ENCODE peak calls at places on chromosomes 1 and 21, in six cellular contexts. H, G, M, L, F and W are unnamed samples.

GRCh38 chr1:65918564-65918963 is 125.9 kb downstream of the PDE4B start:
- DNase-seq in H (no peak), G (no peak), M (no peak), L (no peak), F (no peak), W (no peak)

GRCh38 chr1:177937931-177938330 is 31.9 kb downstream of the SEC16B start:
- DNase-seq in H (no peak), G (no peak), M (no peak), L (no peak), F (no peak), W (no peak)

GRCh38 chr1:100643430-100644196 is 75.9 kb upstream of the VCAM1 start:
- DNase-seq in H (no peak), G (no peak), M (no peak), L (no peak), F (no peak), W (no peak)

GRCh38 chr1:30795026-30795425 is 37.5 kb upstream of the LAPTM5 start:
- DNase-seq in H (no peak), G (peak; percentile 52), M (no peak), L (no peak), F (no peak), W (no peak)

GRCh38 chr1:89633745-89634625 is 1.1 kb downstream of the LRRC8C start:
- DNase-seq in H (peak; percentile 56), G (no peak), M (no peak), L (no peak), F (no peak), W (no peak)

GRCh38 chr1:219668446-219668845 is 55.5 kb upstream of the ZC3H11B start:
- DNase-seq in H (no peak), G (no peak), M (no peak), L (no peak), F (no peak), W (no peak)

GRCh38 chr1:158248122-158248521 is 6.1 kb upstream of the CD1A start:
- DNase-seq in H (no peak), G (no peak), M (peak; percentile 18), L (no peak), F (no peak), W (no peak)

GRCh38 chr1:192763756-192764155 is 45.1 kb upstream of the RGS2 start:
- DNase-seq in H (no peak), G (no peak), M (no peak), L (no peak), F (no peak), W (no peak)

GRCh38 chr1:33358771-33359503 is 38.0 kb upstream of the A3GALT2 start:
- DNase-seq in H (no peak), G (no peak), M (no peak), L (no peak), F (no peak), W (no peak)

GRCh38 chr1:173268261-173268660 is 61.1 kb upstream of the TNFSF4 start:
- DNase-seq in H (no peak), G (no peak), M (no peak), L (no peak), F (no peak), W (no peak)

GRCh38 chr21:33644383-33645074 is 2.2 kb downstream of the ITSN1 start:
- DNase-seq in H (peak; percentile 22), G (no peak), M (no peak), L (no peak), F (peak; percentile 30), W (no peak)

GRCh38 chr1:81876901-81877750 is 76.4 kb downstream of the ADGRL2 start:
- DNase-seq in H (peak; percentile 38), G (no peak), M (no peak), L (no peak), F (no peak), W (no peak)

GRCh38 chr1:197884173-197884572 is 18.3 kb upstream of the C1orf53 start:
- DNase-seq in H (no peak), G (no peak), M (no peak), L (no peak), F (no peak), W (no peak)

GRCh38 chr1:214525535-214526019 is 25.8 kb downstream of the PTPN14 start:
- DNase-seq in H (no peak), G (no peak), M (no peak), L (no peak), F (no peak), W (peak; percentile 77)

GRCh38 chr1:246413430-246413829 is 93.6 kb downstream of the SMYD3 start:
- DNase-seq in H (no peak), G (no peak), M (no peak), L (no peak), F (no peak), W (no peak)

GRCh38 chr21:33309778-33310177 is 15.0 kb upstream of the IFNAR1 start:
- DNase-seq in H (no peak), G (peak; percentile 4), M (no peak), L (no peak), F (no peak), W (no peak)

GRCh38 chr1:10253755-10254154 is 43.4 kb downstream of the KIF1B start:
- DNase-seq in H (no peak), G (peak; percentile 31), M (no peak), L (no peak), F (no peak), W (peak; percentile 3)

GRCh38 chr1:27993241-27993640 is 33.5 kb downstream of the XKR8 start:
- DNase-seq in H (no peak), G (no peak), M (no peak), L (no peak), F (no peak), W (no peak)

GRCh38 chr21:17427157-17427556 is 85.7 kb upstream of the CXADR start:
- DNase-seq in H (no peak), G (no peak), M (no peak), L (no peak), F (no peak), W (no peak)

GRCh38 chr1:216535059-216535458 is 111.8 kb upstream of the USH2A start:
- DNase-seq in H (no peak), G (no peak), M (no peak), L (no peak), F (no peak), W (no peak)

GRCh38 chr1:157472302-157472701 is 80.0 kb downstream of the FCRL5 start:
- DNase-seq in H (no peak), G (no peak), M (no peak), L (no peak), F (no peak), W (no peak)

GRCh38 chr1:205319081-205320018 is 2.2 kb downstream of the NUAK2 start:
- DNase-seq in H (no peak), G (peak; percentile 85), M (peak; percentile 67), L (no peak), F (peak; percentile 58), W (peak; percentile 68)

GRCh38 chr1:229043111-229043510 is 227.8 kb upstream of the RAB4A start:
- DNase-seq in H (no peak), G (no peak), M (no peak), L (no peak), F (no peak), W (no peak)

GRCh38 chr1:99005142-99005491 is 456 bp upstream of the PLPPR5 start:
- DNase-seq in H (peak; percentile 80), G (no peak), M (no peak), L (no peak), F (no peak), W (no peak)

GRCh38 chr21:29638761-29639327 is 301.0 kb downstream of the GRIK1 start:
- DNase-seq in H (no peak), G (no peak), M (no peak), L (no peak), F (no peak), W (no peak)

GRCh38 chr1:63794927-63795326 is 21.1 kb downstream of the ROR1 start:
- DNase-seq in H (peak; percentile 88), G (peak; percentile 75), M (no peak), L (no peak), F (no peak), W (no peak)

DNA sequence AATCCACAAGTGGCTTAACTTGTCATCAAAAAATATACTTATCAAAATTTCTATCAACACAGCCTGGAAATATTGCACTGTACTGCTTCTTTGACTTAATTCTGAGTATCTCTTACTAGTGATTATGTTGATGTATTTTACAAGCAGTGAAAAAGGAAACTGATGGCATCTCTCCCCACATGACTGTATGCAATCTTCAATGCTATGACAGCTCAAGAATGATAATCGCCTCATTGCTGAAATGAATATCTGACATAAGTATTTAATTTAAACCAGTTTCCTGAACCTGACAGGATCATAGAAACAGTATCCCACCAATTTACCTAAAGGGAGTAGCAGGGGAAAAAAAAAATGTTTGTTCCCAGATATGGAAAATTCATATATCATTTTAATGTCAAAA is 79.5 kb downstream of the DPYD start:
- DNase-seq in H (no peak), G (no peak), M (no peak), L (no peak), F (no peak), W (no peak)
- H3K4me3 ChIP-seq in H (no peak overlapping the region), G (no peak overlapping the region), M (no peak overlapping the region), L (no peak overlapping the region), F (no peak overlapping the region), W (no peak overlapping the region)

GRCh38 chr1:107785506-107786213 is 179.3 kb downstream of the VAV3 start:
- DNase-seq in H (no peak), G (no peak), M (no peak), L (no peak), F (no peak), W (no peak)
- H3K4me3 ChIP-seq in H (no peak overlapping the region), G (no peak overlapping the region), M (no peak overlapping the region), L (no peak overlapping the region), F (no peak overlapping the region), W (no peak overlapping the region)

DNA sequence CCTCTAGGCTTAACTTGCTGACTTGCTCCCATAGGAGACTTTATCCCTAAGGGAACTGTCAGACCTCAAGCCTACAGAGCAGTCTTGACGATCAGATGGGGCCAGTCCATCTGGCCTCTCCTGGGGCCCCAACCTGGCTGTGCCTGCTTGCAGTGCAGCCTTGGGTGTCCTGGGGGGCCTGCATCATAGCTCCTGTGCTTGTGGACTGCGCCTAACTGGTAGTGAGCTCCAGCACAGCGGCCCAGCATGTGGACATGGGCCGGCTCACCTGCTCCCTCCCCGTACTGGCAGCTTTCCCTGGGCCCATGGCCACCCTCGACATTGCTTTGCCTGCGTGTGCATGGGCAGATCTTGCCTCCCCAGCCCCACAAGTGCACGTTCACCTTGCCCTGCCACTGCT is 76.1 kb downstream of the INTS7 start:
- DNase-seq in H (no peak), G (no peak), M (no peak), L (no peak), F (no peak), W (no peak)
- H3K4me3 ChIP-seq in H (no peak overlapping the region), G (no peak overlapping the region), M (no peak overlapping the region), L (no peak overlapping the region), F (no peak overlapping the region), W (no peak overlapping the region)

GRCh38 chr21:36697473-36698159 is 1.3 kb upstream of the SIM2 start:
- DNase-seq in H (peak; percentile 77), G (no peak), M (no peak), L (no peak), F (no peak), W (no peak)
- H3K4me3 ChIP-seq in H (peak overlapping the region; percentile 59), G (no peak overlapping the region), M (no peak overlapping the region), L (no peak overlapping the region), F (peak overlapping the region; percentile 72), W (peak overlapping the region; percentile 65)